ENCODE peak calls at places on chromosomes 5 and 9, in nine cellular contexts. F, I, X, Q, P, U, J, H and C are unnamed samples. For H3K4me1, the result is how much of the 10 kb centered on the place peaks cover.

GRCh38 chr5:147578228-147579024 is 68.6 kb upstream of the DPYSL3 start:
- DNase-seq in F (no peak), I (no peak), X (no peak), Q (peak), P (no peak), U (peak), J (no peak), H (peak), C (no peak)

GRCh38 chr9:74643303-74643933 is 146.3 kb downstream of the RORB start:
- DNase-seq in F (no peak), I (no peak), X (no peak), Q (no peak), P (no peak), U (no peak), J (no peak), H (no peak), C (no peak)

GRCh38 chr5:116375926-116376325 is 198.7 kb downstream of the SEMA6A start:
- DNase-seq in F (no peak), I (no peak), X (no peak), Q (no peak), P (no peak), U (no peak), J (no peak), H (no peak), C (no peak)

GRCh38 chr9:103990311-103990710 is 103.8 kb upstream of the SMC2 start:
- DNase-seq in F (no peak), I (no peak), X (no peak), Q (no peak), P (no peak), U (no peak), J (no peak), H (no peak), C (no peak)

GRCh38 chr5:155254399-155254798 is 240.8 kb downstream of the KIF4B start:
- DNase-seq in F (no peak), I (no peak), X (no peak), Q (no peak), P (no peak), U (no peak), J (no peak), H (no peak), C (peak)

GRCh38 chr5:4868140-4868735 is 271.9 kb upstream of the ADAMTS16 start:
- DNase-seq in F (peak), I (peak), X (peak), Q (peak), P (no peak), U (peak), J (no peak), H (peak), C (no peak)

GRCh38 chr5:139588962-139589361 is 27.8 kb downstream of the UBE2D2 start:
- DNase-seq in F (no peak), I (no peak), X (no peak), Q (no peak), P (no peak), U (peak), J (no peak), H (no peak), C (no peak)

GRCh38 chr5:96821260-96821916 is 13.6 kb upstream of the ERAP1 start:
- DNase-seq in F (no peak), I (no peak), X (no peak), Q (no peak), P (no peak), U (peak), J (no peak), H (no peak), C (no peak)

GRCh38 chr9:1170918-1171317 is 120.8 kb downstream of the DMRT2 start:
- DNase-seq in F (no peak), I (no peak), X (no peak), Q (no peak), P (no peak), U (no peak), J (no peak), H (no peak), C (no peak)

GRCh38 chr9:101626295-101626694 is 31.5 kb upstream of the PPP3R2 start:
- DNase-seq in F (no peak), I (no peak), X (no peak), Q (no peak), P (no peak), U (no peak), J (no peak), H (no peak), C (no peak)

GRCh38 chr5:37776826-37777225 is 63.0 kb downstream of the GDNF start:
- DNase-seq in F (no peak), I (peak), X (peak), Q (no peak), P (no peak), U (no peak), J (no peak), H (no peak), C (no peak)

GRCh38 chr5:149007174-149007573 is 55.7 kb downstream of the SH3TC2 start:
- DNase-seq in F (no peak), I (no peak), X (no peak), Q (no peak), P (no peak), U (no peak), J (no peak), H (no peak), C (no peak)

GRCh38 chr9:34546834-34547827 is 24.3 kb upstream of the ENHO start:
- DNase-seq in F (peak), I (peak), X (peak), Q (peak), P (peak), U (peak), J (peak), H (no peak), C (no peak)

GRCh38 chr9:121463026-121463827 is 36.4 kb downstream of the GGTA1 start:
- DNase-seq in F (peak), I (peak), X (peak), Q (peak), P (peak), U (peak), J (no peak), H (no peak), C (no peak)

GRCh38 chr9:87338075-87338989 is 159.3 kb upstream of the DAPK1 start:
- DNase-seq in F (no peak), I (no peak), X (no peak), Q (no peak), P (no peak), U (peak), J (no peak), H (no peak), C (no peak)

GRCh38 chr9:11973011-11973410 is 720.2 kb upstream of the TYRP1 start:
- DNase-seq in F (no peak), I (no peak), X (no peak), Q (no peak), P (no peak), U (no peak), J (no peak), H (no peak), C (no peak)

GRCh38 chr5:12691330-12691729 is 787.1 kb upstream of the CTNND2 start:
- DNase-seq in F (no peak), I (no peak), X (no peak), Q (no peak), P (no peak), U (no peak), J (no peak), H (no peak), C (no peak)

GRCh38 chr9:121059998-121060636 is 10.0 kb upstream of the C5 start:
- DNase-seq in F (no peak), I (no peak), X (no peak), Q (peak), P (no peak), U (peak), J (peak), H (peak), C (no peak)

GRCh38 chr5:1252681-1253080 is 27.5 kb downstream of the SLC6A18 start:
- DNase-seq in F (no peak), I (no peak), X (no peak), Q (no peak), P (no peak), U (no peak), J (no peak), H (no peak), C (no peak)
- TF ChIP-seq POLR2AphosphoS5 in F (no peak), I (no peak), X (no peak), Q (no peak), P (no peak), U (no peak), J (no peak), H (no peak), C (no peak)

GRCh38 chr9:21114311-21114710 is 27.3 kb downstream of the IFNW1 start:
- DNase-seq in F (no peak), I (no peak), X (no peak), Q (no peak), P (no peak), U (no peak), J (no peak), H (no peak), C (no peak)

GRCh38 chr9:21110708-21111576 is 30.7 kb downstream of the IFNW1 start:
- DNase-seq in F (no peak), I (no peak), X (no peak), Q (peak), P (no peak), U (peak), J (peak), H (peak), C (no peak)
- TF ChIP-seq CTCF in F (no peak), I (peak), X (peak), Q (peak), P (peak), U (peak), J (peak), H (peak), C (peak)

DNA sequence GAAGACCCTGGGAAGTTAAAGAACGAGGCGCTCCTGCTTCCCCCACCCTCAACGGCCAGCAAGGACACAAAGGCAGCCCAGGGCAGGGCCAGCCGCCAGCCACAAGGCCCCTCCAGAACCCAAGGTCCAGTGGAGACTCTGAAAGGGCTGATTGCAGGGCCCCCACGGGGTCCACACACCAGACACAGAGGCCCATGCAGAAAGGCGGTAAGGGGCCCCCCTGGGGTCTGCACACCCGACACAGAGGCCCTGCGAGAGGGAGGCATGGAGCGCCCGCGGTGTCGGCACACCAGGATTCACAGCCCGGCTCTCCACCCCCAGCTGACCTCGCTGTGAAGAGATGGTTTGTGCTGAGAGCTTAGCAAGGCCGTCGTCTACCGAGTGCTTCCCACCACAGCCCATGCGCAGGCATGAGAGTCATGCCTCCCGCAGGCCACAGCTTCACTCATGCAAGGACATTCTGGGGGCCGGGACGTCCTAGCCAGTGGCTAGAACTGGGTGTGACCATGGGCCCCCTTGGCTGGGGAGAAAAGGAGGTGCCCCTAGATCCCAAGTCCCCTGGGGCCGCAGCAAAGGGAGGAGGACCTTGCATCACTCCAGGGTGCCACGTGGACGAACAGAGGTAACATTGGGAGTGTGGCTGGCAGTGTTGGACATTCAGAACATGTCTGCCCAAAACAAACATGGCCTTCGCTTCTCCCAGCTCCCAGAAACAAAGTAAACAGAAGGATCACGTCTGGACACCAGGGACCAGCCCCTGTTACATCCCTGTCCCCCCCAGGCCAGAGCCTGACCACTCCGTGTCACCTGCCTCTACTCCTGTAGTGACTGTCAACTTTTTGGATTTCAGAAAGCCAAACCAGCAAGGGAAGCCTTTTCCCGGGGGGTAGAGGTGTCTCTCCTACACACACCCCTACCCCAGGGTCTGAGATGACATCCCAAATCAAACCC is 9.8 kb downstream of the BRD3 start:
- DNase-seq in F (peak), I (peak), X (peak), Q (no peak), P (peak), U (no peak), J (no peak), H (no peak), C (no peak)
- H3K4me1 ChIP-seq in F (half or more), I (half or more), X (half or more), Q (under half), P (half or more), U (under half), J (half or more), H (under half), C (half or more)

DNA sequence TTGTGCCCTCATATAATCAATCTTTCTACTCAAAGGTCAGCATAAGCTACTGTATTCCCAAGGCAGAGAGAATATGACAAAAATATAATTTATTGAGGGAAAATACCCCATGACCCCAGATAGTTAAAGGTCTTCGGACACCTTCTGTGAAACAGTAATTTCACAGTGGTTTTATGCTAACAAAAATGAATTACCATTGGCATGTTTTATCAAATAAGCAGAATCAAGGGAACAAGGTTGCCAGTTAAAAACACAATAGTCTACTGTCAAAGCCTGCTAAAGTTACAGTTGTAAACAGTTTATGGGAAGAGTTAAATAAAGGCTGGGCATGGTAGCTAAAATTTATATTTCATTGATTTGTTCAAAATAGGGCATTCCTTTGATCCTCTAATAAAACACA is 154.3 kb downstream of the GIN1 start:
- DNase-seq in F (no peak), I (no peak), X (no peak), Q (no peak), P (no peak), U (no peak), J (no peak), H (no peak), C (no peak)
- TF ChIP-seq POLR2AphosphoS5 in F (no peak), I (no peak), X (no peak), Q (no peak), P (no peak), U (no peak), J (no peak), H (no peak), C (no peak)

DNA sequence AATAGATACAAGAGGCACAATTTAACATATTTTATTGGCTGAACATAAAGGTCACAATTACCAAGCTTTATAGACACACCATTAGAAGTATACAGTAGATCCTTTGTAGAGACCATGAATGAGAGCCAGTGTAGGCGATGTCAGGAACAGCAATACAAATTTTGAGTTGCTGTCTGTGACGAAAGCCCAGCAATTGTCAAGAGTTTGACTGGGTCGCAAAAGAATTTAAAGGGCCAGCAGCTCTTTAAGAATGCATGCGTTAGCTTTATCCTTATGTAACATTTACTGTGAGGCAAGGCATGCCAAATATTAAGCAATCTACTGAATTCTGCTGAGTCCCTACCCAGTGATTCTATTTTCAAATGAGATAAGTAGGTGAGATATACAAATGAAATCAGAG is 236.9 kb downstream of the ARRDC3 start:
- DNase-seq in F (no peak), I (no peak), X (no peak), Q (no peak), P (no peak), U (no peak), J (no peak), H (no peak), C (no peak)
- TF ChIP-seq CTCF in F (no peak), I (no peak), X (no peak), Q (no peak), P (no peak), U (no peak), J (no peak), H (no peak), C (no peak)